ENCODE peak calls at places on chromosomes 6 and 20, in six cellular contexts. K is neuronal stem cell, P is H1, Q is H9, S is mesenchymal stem cell, L is trophoblast cell. V is an unnamed sample.

GRCh38 chr6:156827382-156827781 is 50.2 kb downstream of the ARID1B start:
- DNase-seq in L (no peak), Q (no peak), K (no peak), S (no peak), P (no peak), V (no peak)

GRCh38 chr20:4067600-4068261 is 52.4 kb upstream of the RNF24 start:
- DNase-seq in Q (no peak), K (no peak), P (no peak), S (peak), L (peak), V (peak)

GRCh38 chr20:54657268-54657826 is 182.0 kb downstream of the DOK5 start:
- DNase-seq in K (no peak), Q (no peak), S (no peak), L (no peak), P (no peak), V (no peak)

GRCh38 chr6:135280375-135281136 is 99.4 kb downstream of the MYB start:
- DNase-seq in K (no peak), S (peak), Q (no peak), P (peak), L (no peak), V (peak)

GRCh38 chr20:62043131-62043914 is 22.4 kb downstream of the TAF4 start:
- DNase-seq in L (peak), Q (no peak), P (no peak), S (no peak), K (no peak), V (peak)

GRCh38 chr20:63508072-63508768 is 9.3 kb upstream of the EEF1A2 start:
- DNase-seq in P (no peak), L (no peak), K (no peak), S (no peak), Q (no peak), V (no peak)

GRCh38 chr6:7785243-7785941 is 59.5 kb downstream of the BMP6 start:
- DNase-seq in K (no peak), L (no peak), S (peak), P (no peak), Q (no peak), V (no peak)

GRCh38 chr20:710762-711120 is 35.1 kb upstream of the SCRT2 start:
- DNase-seq in S (no peak), P (no peak), L (no peak), Q (no peak), K (no peak), V (no peak)

GRCh38 chr6:7674291-7674690 is 51.6 kb upstream of the BMP6 start:
- DNase-seq in K (no peak), L (no peak), Q (no peak), S (no peak), P (no peak), V (no peak)

GRCh38 chr6:135651964-135652755 is 154.6 kb upstream of the AHI1 start:
- DNase-seq in P (no peak), L (no peak), S (no peak), Q (peak), K (no peak), V (peak)

GRCh38 chr6:82908661-82909060 is 157.0 kb downstream of the UBE3D start:
- DNase-seq in Q (no peak), L (no peak), K (no peak), P (no peak), S (peak), V (no peak)

GRCh38 chr6:139369068-139369467 is 5.4 kb downstream of the CITED2 start:
- DNase-seq in L (peak), K (peak), Q (peak), P (no peak), S (peak), V (no peak)

GRCh38 chr6:36596359-36596758 is 2.2 kb downstream of the SRSF3 start:
- DNase-seq in Q (no peak), K (no peak), P (no peak), S (no peak), L (no peak), V (no peak)

GRCh38 chr6:36594816-36595167 is 630 bp downstream of the SRSF3 start:
- DNase-seq in S (no peak), L (no peak), Q (no peak), K (no peak), P (no peak), V (no peak)

GRCh38 chr6:36592221-36592655 is 1.9 kb upstream of the SRSF3 start:
- DNase-seq in P (no peak), S (no peak), Q (no peak), L (no peak), K (no peak), V (no peak)

GRCh38 chr6:36595168-36595818 is 1.1 kb downstream of the SRSF3 start:
- DNase-seq in L (no peak), Q (no peak), S (peak), K (no peak), P (no peak), V (peak)

GRCh38 chr6:36594029-36594815 is at the start of gene SRSF3:
- DNase-seq in Q (peak), S (peak), P (peak), K (peak), L (peak), V (peak)
- H4K8ac ChIP-seq in Q (no peak), S (peak), P (peak), K (no peak), L (peak), V (peak)

GRCh38 chr20:51419236-51419635 is 123.3 kb downstream of the NFATC2 start:
- DNase-seq in L (peak), P (no peak), Q (no peak), K (no peak), S (no peak), V (no peak)
- H3K14ac ChIP-seq in L (no peak), P (no peak), Q (no peak), K (no peak), S (no peak), V (no peak)

DNA sequence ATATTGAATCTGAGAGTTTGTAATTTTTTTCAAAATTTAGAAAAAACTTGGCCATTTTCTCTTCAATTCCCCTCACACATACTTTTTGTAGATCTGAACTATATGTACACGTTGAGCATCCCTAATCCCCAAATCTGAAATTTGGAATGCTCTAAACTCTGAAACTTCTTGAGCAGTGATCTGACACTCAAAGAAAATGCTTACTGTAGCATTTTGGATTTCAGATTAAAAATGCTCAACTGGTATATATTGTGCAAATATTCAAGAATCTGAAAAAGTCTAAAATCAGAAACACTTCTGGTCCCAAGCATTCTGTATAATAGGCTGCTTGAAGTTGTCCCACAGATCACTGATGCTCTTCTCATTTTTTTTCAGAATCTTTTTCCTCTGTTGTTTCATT is 78.8 kb upstream of the ZBTB24 start:
- DNase-seq in S (no peak), K (no peak), L (no peak), P (no peak), Q (no peak), V (no peak)
- H4K8ac ChIP-seq in S (no peak), K (no peak), L (no peak), P (no peak), Q (no peak), V (no peak)

DNA sequence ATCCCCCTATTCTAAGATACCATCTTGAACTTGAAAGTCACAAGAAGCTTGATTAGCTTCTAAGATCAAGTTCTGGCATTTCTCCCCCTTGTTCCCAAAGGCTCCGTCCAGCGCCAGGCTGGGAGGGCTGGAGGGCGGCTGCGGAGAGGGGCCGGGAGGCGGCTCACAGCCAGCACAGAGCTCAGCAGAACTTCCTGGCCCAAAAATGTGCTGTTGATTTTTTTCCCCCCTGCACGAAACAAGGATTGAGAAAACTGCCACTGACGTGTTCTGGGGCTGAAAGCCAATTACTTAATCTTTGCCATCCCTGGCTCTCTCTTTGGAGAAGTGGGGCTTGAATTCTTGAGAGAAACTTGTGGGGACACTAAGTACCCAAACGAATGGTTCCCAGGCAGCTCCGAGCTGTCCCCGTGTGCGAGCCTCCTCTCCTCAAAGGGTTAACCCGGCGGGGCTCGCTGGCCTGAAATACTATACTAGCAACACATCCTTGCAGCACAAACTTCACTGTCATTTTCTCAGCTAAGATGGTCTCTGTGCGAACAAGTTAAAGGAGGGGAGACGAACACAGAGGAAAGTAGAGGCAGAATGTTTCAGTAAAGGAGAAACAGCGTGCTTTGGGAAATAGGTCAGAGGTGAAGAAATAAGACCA is 454 bp downstream of the TRAF3IP2 start:
- DNase-seq in S (peak), P (peak), Q (peak), L (peak), K (no peak), V (peak)
- H3K14ac ChIP-seq in S (no peak), P (no peak), Q (peak), L (peak), K (no peak), V (peak)

GRCh38 chr6:14598017-14598864 is 480.7 kb downstream of the CD83 start:
- DNase-seq in P (no peak), L (no peak), S (no peak), Q (no peak), K (no peak), V (no peak)
- H4K8ac ChIP-seq in P (no peak), L (no peak), S (no peak), Q (no peak), K (no peak), V (no peak)

DNA sequence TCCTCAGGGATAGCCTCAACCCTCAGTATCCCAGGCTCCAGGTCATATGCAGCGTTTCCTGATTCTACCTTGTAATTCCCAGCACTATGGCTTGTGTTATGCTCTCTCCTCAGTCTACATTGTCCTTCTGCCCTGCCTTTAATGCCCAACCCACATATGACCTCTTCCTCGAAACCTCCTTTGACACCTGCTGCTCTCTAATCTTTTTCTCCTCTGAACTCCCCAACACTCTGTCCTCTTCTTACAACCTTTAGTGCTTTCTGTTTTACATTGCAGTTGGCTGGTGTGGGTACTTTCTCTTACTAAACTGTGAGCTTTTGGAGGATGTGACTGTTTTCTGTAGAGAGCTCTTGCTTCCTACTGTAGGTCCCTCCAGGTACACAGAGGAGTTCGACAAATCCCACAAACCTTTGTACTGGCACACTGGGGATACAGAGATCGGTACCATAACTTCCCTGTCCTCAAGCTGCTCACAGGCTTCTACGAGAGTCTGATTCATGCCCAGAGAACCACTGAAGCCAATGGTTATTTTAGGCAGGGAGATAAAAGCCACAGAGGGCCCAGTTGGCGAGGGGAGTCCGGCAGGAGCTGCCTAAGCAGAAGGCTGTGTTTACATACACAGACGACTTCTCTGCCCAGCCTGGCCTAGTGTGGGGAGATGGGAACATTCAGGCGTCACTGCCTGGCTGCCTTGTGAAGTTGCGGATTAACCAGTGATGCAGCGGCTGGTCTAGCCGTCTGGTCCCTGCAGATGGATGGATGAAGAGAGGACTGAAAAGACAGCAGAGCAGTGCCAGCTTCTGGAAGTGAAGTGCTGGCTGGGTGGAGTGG is 8.4 kb upstream of the EPB41L1 start:
- DNase-seq in Q (no peak), P (no peak), S (no peak), K (no peak), L (no peak), V (peak)
- H3K14ac ChIP-seq in Q (no peak), P (no peak), S (no peak), K (no peak), L (no peak), V (no peak)

GRCh38 chr6:46867411-46867810 is 54.3 kb downstream of the ADGRF5 start:
- DNase-seq in L (no peak), K (no peak), Q (no peak), S (no peak), P (no peak), V (no peak)

GRCh38 chr6:46863791-46864190 is 57.9 kb downstream of the ADGRF5 start:
- DNase-seq in S (no peak), K (no peak), L (no peak), Q (no peak), P (no peak), V (no peak)

GRCh38 chr6:46862381-46862780 is 59.4 kb downstream of the ADGRF5 start:
- DNase-seq in P (no peak), L (no peak), S (no peak), Q (no peak), K (no peak), V (no peak)

DNA sequence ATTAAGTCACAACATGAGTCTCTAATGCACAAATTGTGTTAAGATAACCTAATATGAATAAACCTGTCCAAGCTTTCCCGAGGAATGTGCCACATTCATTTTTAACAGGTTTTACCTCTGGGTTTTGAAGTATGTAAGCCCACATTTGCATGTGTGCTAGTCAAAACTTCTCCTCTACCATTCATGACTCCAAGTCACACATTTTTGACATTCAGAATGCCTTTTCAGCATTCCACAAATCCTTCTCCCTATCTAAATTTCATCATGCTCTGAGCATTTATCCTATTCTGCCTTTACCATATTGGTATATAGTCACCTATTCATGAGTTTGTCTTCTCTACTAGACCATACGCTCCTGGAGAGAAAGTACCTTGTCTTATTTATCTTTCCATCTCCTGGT is 56.5 kb downstream of the ADGRF5 start:
- DNase-seq in K (no peak), L (peak), S (no peak), Q (no peak), P (no peak), V (no peak)
- H4K8ac ChIP-seq in K (no peak), L (no peak), S (no peak), Q (no peak), P (no peak), V (no peak)

GRCh38 chr20:24533449-24533848 is 64.0 kb downstream of the SYNDIG1 start:
- DNase-seq in K (no peak), L (no peak), Q (peak), P (no peak), S (no peak), V (no peak)
- H3K14ac ChIP-seq in K (no peak), L (no peak), Q (no peak), P (no peak), S (no peak), V (no peak)

GRCh38 chr6:149565539-149566371 is 420 bp upstream of the GINM1 start:
- DNase-seq in L (peak), P (peak), Q (peak), K (peak), S (peak), V (peak)

GRCh38 chr6:149563928-149564325 is 2.2 kb upstream of the GINM1 start:
- DNase-seq in S (no peak), L (no peak), P (no peak), K (no peak), Q (no peak), V (no peak)

GRCh38 chr6:149567846-149568585 is 1.8 kb downstream of the GINM1 start:
- DNase-seq in K (no peak), Q (no peak), P (no peak), L (no peak), S (peak), V (no peak)

GRCh38 chr6:149567194-149567586 is 1.0 kb downstream of the GINM1 start:
- DNase-seq in K (no peak), L (no peak), S (no peak), Q (no peak), P (no peak), V (no peak)

DNA sequence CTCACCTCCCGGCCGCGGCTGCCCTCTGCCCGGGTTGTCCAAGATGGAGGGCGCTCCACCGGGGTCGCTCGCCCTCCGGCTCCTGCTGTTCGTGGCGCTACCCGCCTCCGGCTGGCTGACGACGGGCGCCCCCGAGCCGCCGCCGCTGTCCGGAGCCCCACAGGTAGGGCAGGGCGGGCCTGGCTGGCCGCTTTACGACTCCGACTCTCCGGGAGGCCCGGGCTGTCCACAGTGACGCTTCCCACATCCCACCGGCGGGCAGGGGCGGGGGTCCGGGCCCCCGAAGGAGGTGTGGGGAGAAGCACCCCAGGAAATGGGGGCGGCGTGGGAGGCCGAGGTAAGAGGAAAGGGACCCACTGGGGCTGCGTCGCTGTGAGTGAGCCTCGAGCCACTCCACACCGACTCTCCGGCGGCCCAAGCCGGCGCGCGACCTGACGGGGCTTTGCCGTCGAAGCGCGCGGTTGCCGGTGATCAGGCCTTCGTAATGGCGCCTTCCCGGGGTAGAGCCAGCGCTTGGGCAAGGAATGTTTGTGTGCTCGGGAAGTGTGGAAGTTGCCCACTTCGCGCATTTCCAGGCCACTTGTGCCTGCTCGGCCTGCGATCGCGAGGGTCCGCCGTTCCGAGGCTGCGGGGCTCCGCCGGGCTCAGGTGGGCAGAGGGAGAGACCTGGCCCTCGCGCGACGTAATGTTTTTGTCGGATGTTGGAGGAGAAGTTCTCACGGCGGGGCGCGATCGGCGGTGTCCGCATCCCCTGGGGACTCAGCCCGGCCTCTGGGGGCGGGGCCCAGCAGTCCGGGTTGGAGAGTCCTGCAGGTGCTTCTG is at the start of gene GINM1:
- DNase-seq in S (peak), K (no peak), L (peak), Q (peak), P (peak), V (peak)
- H4K8ac ChIP-seq in S (peak), K (no peak), L (peak), Q (peak), P (peak), V (no peak)